ENCODE peak calls at places on chromosomes 2 and 18, in nine cellular contexts. P is aorta; W is esophagus squamous epithelium; L is sigmoid colon; M is brain microvascular endothelial cell; I is kidney epithelial cell; V is effector memory CD4-positive, alpha-beta T cell; N is neural progenitor cell; J is tibial artery. R is an unnamed sample. For H3K36me3, the result is how much of the 10 kb centered on the place peaks cover.

GRCh38 chr2:189179607-189179979 is at the start of gene COL5A2:
- DNase-seq in P (peak), W (no peak), L (peak), M (peak), I (peak), V (no peak), N (peak), J (peak), R (no peak)

GRCh38 chr2:43370705-43371104 is 144.3 kb upstream of the ZFP36L2 start:
- DNase-seq in P (no peak), W (no peak), L (no peak), M (no peak), I (no peak), V (no peak), N (no peak), J (no peak), R (no peak)

GRCh38 chr18:2529154-2529553 is 42.2 kb downstream of the METTL4 start:
- DNase-seq in P (no peak), W (no peak), L (no peak), M (peak), I (peak), V (no peak), N (no peak), J (no peak), R (no peak)

GRCh38 chr2:96164459-96165184 is 19.4 kb upstream of the DUSP2 start:
- DNase-seq in P (peak), W (no peak), L (peak), M (no peak), I (no peak), V (peak), N (peak), J (no peak), R (no peak)

GRCh38 chr2:118812530-118812929 is 34.9 kb downstream of the EN1 start:
- DNase-seq in P (no peak), W (no peak), L (no peak), M (no peak), I (no peak), V (no peak), N (peak), J (no peak), R (no peak)

GRCh38 chr2:145203931-145204330 is 684.0 kb upstream of the ZEB2 start:
- DNase-seq in P (no peak), W (no peak), L (no peak), M (no peak), I (no peak), V (no peak), N (peak), J (no peak), R (no peak)

GRCh38 chr2:186919272-186919671 is 70.3 kb upstream of the ZSWIM2 start:
- DNase-seq in P (no peak), W (no peak), L (no peak), M (peak), I (peak), V (no peak), N (no peak), J (no peak), R (no peak)

GRCh38 chr2:131041402-131042160 is 51.7 kb downstream of the FAM168B start:
- DNase-seq in P (no peak), W (no peak), L (peak), M (no peak), I (no peak), V (no peak), N (no peak), J (no peak), R (peak)

GRCh38 chr18:2657788-2658458 is 2.4 kb downstream of the SMCHD1 start:
- DNase-seq in P (no peak), W (no peak), L (no peak), M (no peak), I (no peak), V (no peak), N (no peak), J (no peak), R (no peak)

GRCh38 chr2:207692206-207693065 is 19.0 kb upstream of the CCNYL1 start:
- DNase-seq in P (no peak), W (no peak), L (no peak), M (peak), I (no peak), V (peak), N (peak), J (no peak), R (peak)

GRCh38 chr2:103401621-103402020 is 639.8 kb downstream of the TMEM182 start:
- DNase-seq in P (no peak), W (no peak), L (no peak), M (peak), I (peak), V (no peak), N (peak), J (no peak), R (no peak)

GRCh38 chr2:22375094-22375493 is 1009.9 kb upstream of the KLHL29 start:
- DNase-seq in P (no peak), W (no peak), L (no peak), M (no peak), I (no peak), V (no peak), N (peak), J (no peak), R (no peak)

GRCh38 chr2:203656522-203657287 is 49.7 kb upstream of the CD28 start:
- DNase-seq in P (peak), W (peak), L (peak), M (no peak), I (no peak), V (no peak), N (peak), J (peak), R (peak)

GRCh38 chr2:20584637-20585321 is 66.1 kb downstream of the HS1BP3 start:
- DNase-seq in P (peak), W (no peak), L (peak), M (peak), I (no peak), V (no peak), N (peak), J (peak), R (no peak)

GRCh38 chr2:225025917-225026571 is 16.2 kb downstream of the DOCK10 start:
- DNase-seq in P (no peak), W (no peak), L (no peak), M (peak), I (no peak), V (no peak), N (no peak), J (no peak), R (peak)

GRCh38 chr2:163774862-163775261 is 39.1 kb upstream of the FIGN start:
- DNase-seq in P (no peak), W (no peak), L (no peak), M (peak), I (peak), V (no peak), N (no peak), J (no peak), R (no peak)

GRCh38 chr2:63189026-63189425 is 138.4 kb downstream of the OTX1 start:
- DNase-seq in P (no peak), W (no peak), L (no peak), M (peak), I (no peak), V (no peak), N (peak), J (no peak), R (no peak)

GRCh38 chr2:214389334-214389733 is 21.5 kb upstream of the VWC2L start:
- DNase-seq in P (no peak), W (no peak), L (no peak), M (no peak), I (no peak), V (no peak), N (no peak), J (no peak), R (no peak)

GRCh38 chr2:5696741-5697521 is 4.7 kb downstream of the SOX11 start:
- DNase-seq in P (no peak), W (no peak), L (peak), M (peak), I (no peak), V (no peak), N (peak), J (no peak), R (no peak)

GRCh38 chr2:170713280-170714155 is 1.6 kb upstream of the SP5 start:
- DNase-seq in P (peak), W (no peak), L (no peak), M (no peak), I (no peak), V (no peak), N (peak), J (no peak), R (no peak)

GRCh38 chr2:69575926-69576325 is 67.6 kb downstream of the AAK1 start:
- DNase-seq in P (no peak), W (no peak), L (no peak), M (no peak), I (no peak), V (no peak), N (no peak), J (no peak), R (no peak)

GRCh38 chr2:134454931-134455330 is 201.1 kb downstream of the MGAT5 start:
- DNase-seq in P (peak), W (no peak), L (no peak), M (no peak), I (no peak), V (no peak), N (no peak), J (peak), R (no peak)

GRCh38 chr2:168935810-168936581 is 34.9 kb downstream of the G6PC2 start:
- DNase-seq in P (no peak), W (no peak), L (no peak), M (peak), I (no peak), V (no peak), N (no peak), J (no peak), R (no peak)

GRCh38 chr2:83784920-83785319 is 674.2 kb downstream of the SUCLG1 start:
- DNase-seq in P (no peak), W (no peak), L (no peak), M (no peak), I (no peak), V (no peak), N (no peak), J (no peak), R (no peak)
- H3K36me3 ChIP-seq in P (under half), W (under half), L (under half), M (under half), I (under half), V (under half), N (under half), J (under half), R (under half)

DNA sequence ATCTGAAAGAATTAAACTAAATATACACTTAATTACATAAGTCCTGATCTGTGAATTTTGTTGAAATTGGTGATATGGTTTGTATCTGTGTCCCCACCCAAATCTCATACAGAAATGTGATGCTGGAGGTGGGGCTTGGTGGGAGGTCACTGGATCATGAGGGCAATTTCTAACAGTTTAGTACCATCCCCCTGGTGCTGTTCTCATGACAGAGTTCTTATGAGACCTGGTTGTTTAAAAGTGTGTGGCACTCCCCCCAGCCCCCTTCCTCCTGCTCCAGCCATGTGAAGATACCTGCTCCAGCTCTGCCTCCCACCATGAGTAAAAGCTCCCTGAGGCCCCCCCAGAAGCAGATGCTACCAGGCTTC is 18.7 kb downstream of the FEZ2 start:
- DNase-seq in P (no peak), W (no peak), L (no peak), M (no peak), I (no peak), V (no peak), N (no peak), J (no peak), R (no peak)
- H3K36me3 ChIP-seq in P (under half), W (half or more), L (under half), M (under half), I (under half), V (under half), N (under half), J (half or more), R (half or more)

DNA sequence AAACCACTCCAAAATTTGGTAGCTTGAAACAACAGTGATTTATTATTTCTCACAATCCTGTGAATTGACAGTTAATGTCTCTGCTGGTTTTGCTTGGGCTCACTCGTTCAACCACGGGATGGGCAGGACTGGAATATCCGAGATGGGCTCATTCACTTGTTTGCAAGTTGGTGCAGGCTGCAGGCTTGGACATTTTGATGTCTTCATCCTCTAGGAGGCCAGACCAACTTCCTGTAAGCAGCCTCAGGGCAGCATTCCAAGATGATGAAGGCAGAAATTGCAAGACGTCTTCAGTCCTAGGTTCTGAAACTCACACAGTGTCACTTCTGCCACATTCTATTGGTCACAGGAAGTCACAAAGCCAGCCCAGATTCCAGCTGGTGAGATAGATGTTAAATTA is 47.1 kb downstream of the GPR39 start:
- DNase-seq in P (no peak), W (no peak), L (no peak), M (no peak), I (no peak), V (no peak), N (no peak), J (no peak), R (no peak)
- H3K36me3 ChIP-seq in P (under half), W (under half), L (under half), M (under half), I (under half), V (under half), N (under half), J (under half), R (under half)

GRCh38 chr18:10543277-10543676 is 17.4 kb downstream of the NAPG start:
- DNase-seq in P (no peak), W (no peak), L (no peak), M (no peak), I (no peak), V (no peak), N (no peak), J (no peak), R (no peak)

GRCh38 chr18:10536270-10536669 is 10.4 kb downstream of the NAPG start:
- DNase-seq in P (no peak), W (no peak), L (no peak), M (peak), I (no peak), V (no peak), N (no peak), J (no peak), R (no peak)

GRCh38 chr18:10533111-10533510 is 7.3 kb downstream of the NAPG start:
- DNase-seq in P (no peak), W (no peak), L (no peak), M (no peak), I (no peak), V (no peak), N (no peak), J (no peak), R (no peak)

DNA sequence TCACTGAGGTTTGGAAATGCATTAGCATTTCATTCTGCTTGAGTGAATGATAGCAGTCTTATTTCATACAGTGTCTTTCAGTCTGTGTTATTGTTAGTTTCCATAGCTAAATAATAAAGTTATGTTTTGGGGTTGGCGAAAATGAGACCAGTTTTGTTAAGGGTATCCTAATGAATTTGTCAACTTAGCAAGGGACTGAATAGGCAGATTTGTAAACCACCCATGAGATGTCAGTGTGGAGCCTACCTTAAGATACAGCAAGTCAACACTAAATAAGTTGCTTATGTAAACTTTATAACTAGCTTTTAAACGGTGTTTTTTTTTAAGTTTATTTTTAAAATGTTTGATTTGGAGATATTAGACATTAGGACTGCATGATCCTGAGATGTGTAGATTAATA is 11.9 kb downstream of the NAPG start:
- DNase-seq in P (no peak), W (no peak), L (no peak), M (no peak), I (no peak), V (no peak), N (no peak), J (no peak), R (no peak)
- H3K36me3 ChIP-seq in P (under half), W (half or more), L (under half), M (under half), I (under half), V (under half), N (under half), J (under half), R (half or more)

DNA sequence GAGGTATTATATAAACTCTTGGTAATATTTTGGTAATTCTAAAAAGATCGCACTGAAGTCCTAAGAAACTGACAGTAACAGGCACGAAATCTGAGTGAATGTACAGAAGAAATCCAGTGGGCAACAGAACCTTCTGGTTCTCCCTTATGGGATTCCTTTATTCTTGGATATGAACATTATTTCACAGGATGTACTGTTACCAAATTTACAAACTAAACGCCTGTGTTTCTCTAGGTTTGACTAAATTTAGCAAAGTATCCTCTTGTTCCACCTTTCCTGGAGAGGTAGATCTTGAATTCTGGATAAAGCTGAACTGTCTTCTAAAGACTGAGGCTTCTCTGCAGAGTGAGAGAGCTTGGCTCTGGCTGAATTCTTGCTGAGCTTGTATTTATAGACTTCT is 220.9 kb downstream of the CDH2 start:
- DNase-seq in P (no peak), W (no peak), L (no peak), M (no peak), I (no peak), V (no peak), N (no peak), J (no peak), R (no peak)
- H3K36me3 ChIP-seq in P (under half), W (under half), L (under half), M (under half), I (under half), V (under half), N (under half), J (under half), R (under half)

GRCh38 chr2:86069091-86069685 is 36.5 kb downstream of the POLR1A start:
- DNase-seq in P (no peak), W (no peak), L (no peak), M (no peak), I (no peak), V (no peak), N (no peak), J (no peak), R (no peak)
- H3K36me3 ChIP-seq in P (under half), W (half or more), L (under half), M (half or more), I (under half), V (half or more), N (under half), J (half or more), R (half or more)

GRCh38 chr2:177678939-177679338 is 286.4 kb downstream of the AGPS start:
- DNase-seq in P (no peak), W (no peak), L (no peak), M (no peak), I (no peak), V (no peak), N (no peak), J (no peak), R (no peak)

GRCh38 chr2:177679611-177680530 is 287.3 kb downstream of the AGPS start:
- DNase-seq in P (no peak), W (no peak), L (no peak), M (no peak), I (no peak), V (no peak), N (no peak), J (no peak), R (no peak)

GRCh38 chr2:177675256-177676220 is 283.0 kb downstream of the AGPS start:
- DNase-seq in P (no peak), W (no peak), L (no peak), M (no peak), I (no peak), V (no peak), N (no peak), J (no peak), R (no peak)

GRCh38 chr2:177673602-177674595 is 281.3 kb downstream of the AGPS start:
- DNase-seq in P (no peak), W (no peak), L (no peak), M (no peak), I (no peak), V (no peak), N (no peak), J (no peak), R (no peak)

DNA sequence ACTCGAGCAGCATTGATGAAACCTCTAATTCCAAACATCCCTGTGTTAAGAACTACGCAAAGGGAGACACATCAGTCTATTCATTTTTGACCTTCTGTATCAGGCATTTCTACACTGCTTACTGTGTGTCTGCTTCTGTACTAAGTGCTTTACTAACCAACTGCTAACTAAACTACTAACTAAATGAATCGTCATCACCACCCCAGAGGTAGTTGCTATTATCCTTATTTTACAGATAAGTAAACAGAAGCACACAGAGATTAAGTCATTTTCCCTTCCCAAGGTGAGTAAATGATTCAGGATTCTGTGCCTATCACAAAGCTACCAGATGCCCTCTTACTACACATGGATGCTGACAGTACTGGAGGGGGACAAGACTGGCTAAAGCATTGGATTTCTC is 284.1 kb downstream of the AGPS start:
- DNase-seq in P (no peak), W (no peak), L (no peak), M (no peak), I (no peak), V (no peak), N (no peak), J (no peak), R (no peak)
- H3K36me3 ChIP-seq in P (under half), W (under half), L (under half), M (under half), I (under half), V (under half), N (under half), J (under half), R (under half)

DNA sequence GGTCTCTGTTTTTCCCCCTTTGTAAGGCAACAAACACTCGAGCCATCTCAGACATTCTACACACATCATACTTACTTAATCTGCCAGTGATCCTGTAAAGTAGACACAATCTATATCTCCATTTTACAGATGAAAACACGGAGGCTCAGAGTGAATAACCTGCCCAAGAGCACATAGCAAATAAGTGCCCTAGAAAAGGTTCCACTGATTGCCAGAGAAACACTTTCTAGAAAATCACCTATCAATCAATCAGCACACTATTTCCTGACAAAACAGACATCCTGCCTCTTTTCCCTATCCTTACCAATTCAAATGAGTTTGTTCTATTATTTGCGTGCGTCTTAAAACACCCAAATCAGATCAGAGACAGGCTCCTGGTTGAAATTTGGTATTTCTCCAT is 23.9 kb downstream of the SLC66A3 start:
- DNase-seq in P (no peak), W (no peak), L (no peak), M (no peak), I (no peak), V (no peak), N (no peak), J (no peak), R (no peak)
- H3K36me3 ChIP-seq in P (under half), W (under half), L (under half), M (under half), I (under half), V (under half), N (under half), J (under half), R (half or more)